ENCODE peak calls at places on chromosome 12, in nine cellular contexts. Q, I, M, A, J, Z, S, W and E are unnamed samples.

GRCh38 chr12:104048162-104048561 is 1.8 kb downstream of the GLT8D2 start:
- DNase-seq in I (no peak), M (no peak), W (no peak), Z (no peak), J (no peak), S (no peak), A (no peak), Q (no peak), E (no peak)

GRCh38 chr12:238116-238515 is 24.2 kb upstream of the SLC6A12 start:
- DNase-seq in I (no peak), Q (peak; percentile 6), S (no peak), W (no peak), J (no peak), A (no peak), Z (no peak), M (no peak), E (no peak)

GRCh38 chr12:4386756-4387155 is 7.2 kb upstream of the FGF23 start:
- DNase-seq in A (no peak), Q (no peak), W (no peak), J (no peak), Z (no peak), I (no peak), M (no peak), S (no peak), E (no peak)

GRCh38 chr12:96236221-96236822 is 42.1 kb downstream of the ELK3 start:
- DNase-seq in M (no peak), A (no peak), Q (no peak), J (no peak), S (no peak), W (no peak), I (peak; percentile 25), Z (peak; percentile 51), E (no peak)

GRCh38 chr12:53241623-53242412 is 9.8 kb upstream of the RARG start:
- DNase-seq in A (peak; percentile 74), M (no peak), W (no peak), Z (no peak), Q (no peak), S (no peak), I (no peak), J (no peak), E (no peak)

GRCh38 chr12:57151741-57152407 is 4.5 kb upstream of the LRP1-AS start:
- DNase-seq in Q (no peak), I (no peak), A (no peak), S (no peak), Z (peak; percentile 74), W (peak; percentile 29), J (no peak), M (no peak), E (no peak)

GRCh38 chr12:202081-202731 is 11.8 kb downstream of the SLC6A12 start:
- DNase-seq in J (no peak), I (no peak), W (peak; percentile 53), A (peak; percentile 55), Q (peak; percentile 84), S (no peak), Z (no peak), M (no peak), E (no peak)

GRCh38 chr12:57216014-57216891 is at the start of gene NXPH4:
- DNase-seq in J (peak; percentile 45), A (peak; percentile 70), W (peak; percentile 33), Q (no peak), I (peak; percentile 54), S (peak; percentile 72), M (no peak), Z (no peak), E (no peak)

GRCh38 chr12:24505366-24506025 is 443.4 kb downstream of the BCAT1 start:
- DNase-seq in J (no peak), S (no peak), A (no peak), I (no peak), W (no peak), M (no peak), Z (no peak), Q (no peak), E (no peak)

GRCh38 chr12:11719678-11720099 is 70.2 kb downstream of the ETV6 start:
- DNase-seq in Q (peak; percentile 81), Z (peak; percentile 98), I (peak; percentile 39), M (no peak), J (no peak), A (no peak), W (no peak), S (peak; percentile 8), E (peak; percentile 79)

GRCh38 chr12:96249196-96250118 is 55.3 kb downstream of the ELK3 start:
- DNase-seq in A (peak; percentile 31), Q (no peak), W (no peak), I (peak; percentile 37), M (no peak), J (no peak), S (no peak), Z (peak; percentile 69), E (no peak)

GRCh38 chr12:946212-946611 is 3.3 kb downstream of the RAD52 start:
- DNase-seq in S (no peak), I (no peak), Q (no peak), W (no peak), Z (peak; percentile 42), J (no peak), A (no peak), M (no peak), E (no peak)

GRCh38 chr12:31326689-31327659 is 1.0 kb upstream of the SINHCAF start:
- DNase-seq in I (no peak), Z (no peak), Q (no peak), W (no peak), A (peak; percentile 42), M (no peak), S (no peak), J (peak; percentile 5), E (no peak)

GRCh38 chr12:92493816-92494215 is 209.0 kb upstream of the PLEKHG7 start:
- DNase-seq in Q (no peak), W (no peak), M (no peak), A (no peak), S (no peak), Z (peak; percentile 43), I (no peak), J (no peak), E (no peak)

GRCh38 chr12:56221233-56221756 is 427 bp downstream of the RNF41 start:
- DNase-seq in I (peak; percentile 59), Z (peak; percentile 73), J (peak; percentile 88), M (no peak), S (peak; percentile 27), Q (peak; percentile 79), W (peak; percentile 53), A (peak; percentile 84), E (no peak)

GRCh38 chr12:26810330-26810729 is 22.7 kb downstream of the ITPR2 start:
- DNase-seq in S (no peak), A (peak; percentile 29), J (peak; percentile 13), Q (no peak), Z (peak; percentile 87), I (no peak), W (peak; percentile 47), M (no peak), E (peak; percentile 82)

GRCh38 chr12:118778077-118778476 is 203.3 kb upstream of the SRRM4 start:
- DNase-seq in S (no peak), J (no peak), A (no peak), W (no peak), I (no peak), Q (no peak), Z (no peak), M (no peak), E (no peak)

GRCh38 chr12:14256139-14256538 is 109.3 kb upstream of the ATF7IP start:
- DNase-seq in Q (no peak), W (no peak), S (no peak), J (no peak), Z (peak; percentile 51), M (no peak), I (no peak), A (no peak), E (no peak)

GRCh38 chr12:110637869-110638441 is 24.0 kb downstream of the TCTN1 start:
- DNase-seq in S (no peak), I (no peak), J (no peak), M (no peak), Z (no peak), Q (no peak), W (no peak), A (no peak), E (no peak)

GRCh38 chr12:122722347-122722746 is 5.7 kb upstream of the HCAR3 start:
- DNase-seq in S (no peak), W (no peak), A (no peak), I (no peak), M (no peak), Z (no peak), Q (no peak), J (no peak), E (no peak)
- H3K4me1 ChIP-seq in S (peaks cover 8% of the 10 kb centered on the region), W (no peaks in the 10 kb centered on the region), A (no peaks in the 10 kb centered on the region), I (no peaks in the 10 kb centered on the region), M (peaks cover 61% of the 10 kb centered on the region), Z (peaks cover 2% of the 10 kb centered on the region), Q (no peaks in the 10 kb centered on the region), J (no peaks in the 10 kb centered on the region), E (no peaks in the 10 kb centered on the region)

GRCh38 chr12:6981152-6982052 is 10.7 kb downstream of the EMG1 start:
- DNase-seq in Z (no peak), S (no peak), W (no peak), A (no peak), Q (no peak), I (no peak), M (peak; percentile 96), J (no peak), E (no peak)
- H3K27ac ChIP-seq in Z (no peak overlapping the region), S (no peak overlapping the region), W (no peak overlapping the region), A (no peak overlapping the region), Q (peak overlapping the region; percentile 36), I (no peak overlapping the region), M (peak overlapping the region; percentile 98), J (no peak overlapping the region), E (no peak overlapping the region)

GRCh38 chr12:7127916-7128626 is 618 bp downstream of the RBP5 start:
- DNase-seq in W (no peak), Q (no peak), M (peak; percentile 74), I (no peak), J (no peak), Z (no peak), A (no peak), S (peak; percentile 45), E (no peak)

GRCh38 chr12:7128681-7129593 is at the start of gene RBP5:
- DNase-seq in J (no peak), M (no peak), A (no peak), Z (no peak), S (peak; percentile 76), I (no peak), W (no peak), Q (no peak), E (no peak)

GRCh38 chr12:7122876-7123769 is 5.6 kb downstream of the RBP5 start:
- DNase-seq in Z (no peak), W (no peak), I (no peak), A (no peak), J (no peak), Q (no peak), S (peak; percentile 94), M (no peak), E (no peak)

GRCh38 chr12:7123806-7124519 is 4.7 kb downstream of the RBP5 start:
- DNase-seq in M (peak; percentile 80), J (no peak), Q (no peak), I (no peak), Z (no peak), A (no peak), S (peak; percentile 46), W (no peak), E (no peak)

GRCh38 chr12:7125632-7126227 is 3.0 kb downstream of the RBP5 start:
- DNase-seq in Q (no peak), I (no peak), J (no peak), A (no peak), M (no peak), S (no peak), Z (no peak), W (no peak), E (no peak)
- H3K4me3 ChIP-seq in Q (no peak overlapping the region), I (no peak overlapping the region), J (no peak overlapping the region), A (no peak overlapping the region), M (no peak overlapping the region), S (no peak overlapping the region), Z (no peak overlapping the region), W (no peak overlapping the region), E (no peak overlapping the region)

GRCh38 chr12:48163150-48163747 is 5.9 kb upstream of the ASB8 start:
- DNase-seq in I (no peak), S (no peak), J (no peak), Z (no peak), A (no peak), W (no peak), Q (no peak), M (no peak), E (no peak)
- H3K4me1 ChIP-seq in I (no peaks in the 10 kb centered on the region), S (peaks cover under 1% of the 10 kb centered on the region), J (peaks cover under 1% of the 10 kb centered on the region), Z (no peaks in the 10 kb centered on the region), A (no peaks in the 10 kb centered on the region), W (no peaks in the 10 kb centered on the region), Q (no peaks in the 10 kb centered on the region), M (peaks cover 8% of the 10 kb centered on the region), E (peaks cover under 1% of the 10 kb centered on the region)